ENCODE peak calls at places on chromosome 11, in eight cellular contexts. W is suprapubic skin, K is A673, E is A549, F is AG09309, N is HFF-Myc, U is IMR-90, L is Panc1. T is an unnamed sample.
A peak's percentile ranks its signal among the peaks of the same experiment; 100 is the strongest.

GRCh38 chr11:79708319-79708928 is 267.6 kb upstream of the TENM4 start:
- DNase-seq in W (no peak), K (peak; percentile 74), E (peak; percentile 3), F (peak; percentile 13), N (peak; percentile 36), U (peak; percentile 50), L (peak; percentile 35), T (peak; percentile 43)

GRCh38 chr11:36131719-36132349 is 157.4 kb downstream of the COMMD9 start:
- DNase-seq in W (no peak), K (peak; percentile 77), E (no peak), F (no peak), N (no peak), U (peak; percentile 63), L (no peak), T (peak; percentile 81)

GRCh38 chr11:102177974-102178631 is 67.9 kb downstream of the YAP1 start:
- DNase-seq in W (no peak), K (peak; percentile 88), E (peak; percentile 85), F (peak; percentile 67), N (peak; percentile 77), U (peak; percentile 94), L (peak; percentile 92), T (peak; percentile 88)

GRCh38 chr11:75499423-75500305 is 26.1 kb downstream of the GDPD5 start:
- DNase-seq in W (peak; percentile 74), K (no peak), E (peak; percentile 76), F (peak; percentile 95), N (peak; percentile 90), U (peak; percentile 95), L (no peak), T (peak; percentile 95)

GRCh38 chr11:2788751-2789140 is 89.0 kb upstream of the KCNQ1OT1 start:
- DNase-seq in W (peak; percentile 46), K (no peak), E (no peak), F (no peak), N (no peak), U (no peak), L (no peak), T (no peak)

GRCh38 chr11:120883404-120884135 is 140.3 kb upstream of the TBCEL start:
- DNase-seq in W (no peak), K (no peak), E (no peak), F (peak; percentile 17), N (no peak), U (peak; percentile 54), L (no peak), T (peak; percentile 65)

GRCh38 chr11:1868636-1869291 is 15.9 kb downstream of the LSP1 start:
- DNase-seq in W (no peak), K (no peak), E (no peak), F (no peak), N (no peak), U (no peak), L (no peak), T (no peak)

GRCh38 chr11:75553889-75554257 is 8.2 kb upstream of the SERPINH1 start:
- DNase-seq in W (no peak), K (no peak), E (no peak), F (no peak), N (no peak), U (no peak), L (no peak), T (no peak)

GRCh38 chr11:101553891-101554292 is 29.9 kb downstream of the TRPC6 start:
- DNase-seq in W (no peak), K (no peak), E (no peak), F (no peak), N (no peak), U (peak; percentile 92), L (no peak), T (peak; percentile 25)

GRCh38 chr11:126081915-126082250 is 19.2 kb upstream of the CDON start:
- DNase-seq in W (no peak), K (no peak), E (no peak), F (no peak), N (no peak), U (no peak), L (no peak), T (no peak)

GRCh38 chr11:107716884-107717532 is 5.2 kb upstream of the SLN start:
- DNase-seq in W (no peak), K (no peak), E (no peak), F (no peak), N (no peak), U (no peak), L (no peak), T (no peak)

GRCh38 chr11:130088909-130089668 is 19.4 kb downstream of the APLP2 start:
- DNase-seq in W (no peak), K (peak; percentile 33), E (no peak), F (no peak), N (no peak), U (no peak), L (no peak), T (no peak)

DNA sequence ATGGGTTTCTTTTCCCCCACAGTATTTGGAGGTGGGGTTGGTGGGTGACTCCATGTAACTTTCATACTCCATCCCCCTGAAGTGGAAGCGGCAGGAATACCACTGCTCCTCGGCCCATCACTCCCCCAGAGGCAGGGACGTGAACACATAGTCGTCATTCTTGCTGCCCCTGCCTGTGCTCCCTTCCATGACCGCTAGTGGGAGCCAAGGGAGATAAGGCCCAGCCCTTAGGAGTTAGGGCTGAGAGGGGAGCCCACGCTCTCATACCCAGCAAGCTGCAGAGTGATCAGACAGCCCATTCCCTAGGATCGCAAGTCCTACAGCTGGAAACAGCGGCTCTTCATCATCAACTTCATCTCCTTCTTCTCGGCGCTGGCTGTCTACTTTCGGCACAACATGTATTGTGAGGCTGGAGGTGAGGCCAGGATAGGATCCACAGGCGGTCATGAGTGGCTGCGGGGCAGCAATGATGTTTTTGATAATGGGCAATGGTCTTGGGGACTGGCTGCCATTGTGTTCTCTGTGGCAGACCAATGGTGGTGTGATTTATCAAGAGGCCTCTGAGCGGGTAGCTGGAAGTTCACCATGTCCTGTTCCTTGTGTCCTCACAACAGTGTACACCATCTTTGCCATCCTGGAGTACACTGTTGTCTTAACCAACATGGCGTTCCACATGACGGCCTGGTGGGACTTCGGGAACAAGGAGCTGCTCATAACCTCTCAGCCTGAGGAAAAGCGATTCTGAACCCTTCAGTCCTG is 15.9 kb downstream of the RHOG start:
- DNase-seq in W (no peak), K (peak; percentile 54), E (peak; percentile 81), F (no peak), N (no peak), U (no peak), L (no peak), T (peak; percentile 45)
- TF ChIP-seq CTCF in W (peak; percentile 53), K (peak; percentile 45), E (peak; percentile 50), F (peak; percentile 61), N (peak; percentile 76), U (peak; percentile 47), L (no peak), T (peak; percentile 83)

GRCh38 chr11:27292642-27293020 is 70.4 kb downstream of the CCDC34 start:
- DNase-seq in W (no peak), K (no peak), E (no peak), F (no peak), N (no peak), U (no peak), L (no peak), T (no peak)
- H3K4me3 ChIP-seq in W (no peak overlapping the region), K (no peak overlapping the region), E (no peak overlapping the region), F (no peak overlapping the region), N (no peak overlapping the region), U (no peak overlapping the region), L (no peak overlapping the region), T (no peak overlapping the region)

DNA sequence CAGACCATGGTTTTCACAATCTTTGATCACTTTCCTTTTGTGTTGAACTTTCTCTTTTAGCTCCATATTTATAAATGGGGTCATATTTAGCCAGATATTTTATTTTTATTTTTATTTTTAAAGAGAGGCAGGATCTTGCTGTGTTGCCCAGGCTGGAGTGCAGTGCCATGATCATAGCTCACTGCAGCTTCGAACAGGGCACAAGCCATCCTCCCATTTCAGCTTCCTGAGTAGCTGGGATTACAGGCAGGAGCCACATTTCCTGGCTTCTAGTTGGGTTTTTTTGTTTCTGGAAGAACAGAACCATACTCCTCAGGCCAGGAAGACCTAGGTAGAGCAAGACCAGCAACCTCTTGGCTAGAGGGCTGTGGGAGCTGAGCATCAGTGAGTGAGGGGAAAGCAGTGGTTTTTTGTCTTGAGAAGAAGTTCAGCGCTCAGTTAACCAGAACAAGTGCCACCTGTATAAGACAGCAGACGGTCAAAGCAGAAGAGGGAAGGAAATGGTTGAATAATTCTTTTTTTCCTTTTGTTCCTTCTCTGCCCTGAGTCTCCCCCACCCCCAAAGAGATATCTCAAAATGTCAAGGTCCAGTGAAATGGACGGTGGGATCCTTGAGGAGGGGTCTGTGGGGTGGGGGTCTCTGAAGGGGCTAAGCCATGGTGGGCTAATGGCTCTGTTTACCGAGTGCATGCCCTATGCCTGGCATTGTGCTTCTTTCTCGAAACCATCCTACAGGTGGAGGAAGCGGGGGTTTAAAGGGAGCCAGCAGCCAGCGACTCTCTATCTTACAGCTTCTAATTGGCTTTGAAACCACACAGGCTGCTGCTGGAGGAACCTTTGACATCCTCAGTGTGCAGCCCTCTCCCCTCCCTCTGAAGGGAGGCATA is 63.0 kb downstream of the PTPRJ start:
- DNase-seq in W (no peak), K (no peak), E (no peak), F (no peak), N (no peak), U (no peak), L (no peak), T (no peak)
- TF ChIP-seq CTCF in W (no peak), K (no peak), E (no peak), F (no peak), N (no peak), U (no peak), L (no peak), T (no peak)

GRCh38 chr11:6320411-6321207 is at the start of gene CAVIN3:
- DNase-seq in W (peak; percentile 90), K (peak; percentile 67), E (peak; percentile 23), F (no peak), N (no peak), U (peak; percentile 85), L (no peak), T (peak; percentile 91)

GRCh38 chr11:6321356-6321755 is 1.1 kb upstream of the CAVIN3 start:
- DNase-seq in W (peak; percentile 81), K (peak; percentile 15), E (no peak), F (no peak), N (no peak), U (no peak), L (no peak), T (no peak)

GRCh38 chr11:6321961-6322362 is 1.7 kb upstream of the CAVIN3 start:
- DNase-seq in W (no peak), K (peak; percentile 93), E (no peak), F (no peak), N (no peak), U (peak; percentile 82), L (peak; percentile 71), T (peak; percentile 70)

GRCh38 chr11:6319001-6319878 is 1.1 kb downstream of the CAVIN3 start:
- DNase-seq in W (peak; percentile 66), K (no peak), E (no peak), F (no peak), N (no peak), U (peak; percentile 34), L (peak; percentile 78), T (peak; percentile 60)

DNA sequence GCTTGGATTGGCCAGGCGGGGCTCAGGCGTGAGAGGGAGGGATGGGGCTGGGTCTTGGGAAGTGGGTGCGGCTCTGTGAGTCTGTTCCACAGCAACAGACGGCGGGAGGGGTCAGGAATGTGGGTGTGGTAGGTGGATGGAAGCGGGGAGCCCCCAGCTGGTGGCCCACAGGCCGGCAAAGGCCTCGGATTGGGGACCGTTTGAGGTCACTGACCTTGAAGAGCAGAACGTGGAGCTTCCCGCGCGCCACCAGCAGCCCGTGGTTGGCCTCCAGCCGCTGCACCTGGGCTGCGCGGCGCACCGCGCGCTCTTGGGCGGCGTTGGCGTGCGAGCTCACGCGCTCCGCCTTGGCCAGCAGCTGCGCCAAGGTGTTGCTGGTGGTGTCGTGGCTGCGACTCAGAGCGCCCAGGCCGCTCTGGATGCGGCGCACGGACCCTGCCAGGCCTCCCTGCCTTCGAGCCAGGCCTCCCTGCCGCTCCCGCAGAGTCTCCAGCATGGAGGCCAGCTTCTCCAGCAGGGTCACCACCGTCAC is 356 bp downstream of the CAVIN3 start:
- DNase-seq in W (peak; percentile 92), K (no peak), E (peak; percentile 83), F (peak; percentile 83), N (peak; percentile 79), U (peak; percentile 91), L (no peak), T (peak; percentile 95)
- H3K4me3 ChIP-seq in W (peak overlapping the region; percentile 69), K (no peak overlapping the region), E (peak overlapping the region; percentile 54), F (peak overlapping the region; percentile 75), N (peak overlapping the region; percentile 71), U (peak overlapping the region; percentile 69), L (peak overlapping the region; percentile 50), T (peak overlapping the region; percentile 73)

T was measured in cardiac fibroblast.